ENCODE peak calls at places on chromosomes 12 and 14, in nine cellular contexts. O, N, V, E, D, Q, M, C and J are unnamed samples.

GRCh38 chr12:6700646-6701051 is at the start of gene PIANP:
- DNase-seq in D (no peak), M (peak; percentile 31), N (no peak), C (no peak), E (no peak), Q (no peak), O (no peak), V (no peak), J (no peak)

GRCh38 chr12:66152732-66153131 is 17.1 kb downstream of the TMBIM4 start:
- DNase-seq in E (no peak), V (no peak), N (no peak), C (no peak), D (no peak), O (peak; percentile 6), M (no peak), Q (no peak), J (no peak)

GRCh38 chr12:447132-447531 is 12.6 kb upstream of the B4GALNT3 start:
- DNase-seq in O (no peak), E (no peak), V (no peak), C (no peak), Q (no peak), D (no peak), M (no peak), N (no peak), J (no peak)

GRCh38 chr12:99960312-99960711 is 24.4 kb downstream of the ANKS1B start:
- DNase-seq in N (no peak), Q (no peak), C (no peak), O (no peak), V (no peak), M (peak; percentile 5), D (no peak), E (no peak), J (no peak)

GRCh38 chr12:88391556-88391955 is 188.7 kb downstream of the KITLG start:
- DNase-seq in N (no peak), D (peak; percentile 92), V (no peak), M (peak; percentile 94), E (no peak), Q (peak; percentile 26), O (peak; percentile 77), C (no peak), J (peak; percentile 30)

GRCh38 chr14:63902375-63902976 is 49.7 kb downstream of the SYNE2 start:
- DNase-seq in D (no peak), M (no peak), Q (no peak), O (no peak), N (no peak), C (no peak), V (no peak), E (no peak), J (no peak)

GRCh38 chr14:51792819-51793218 is 67.6 kb upstream of the GNG2 start:
- DNase-seq in Q (peak; percentile 73), E (no peak), V (no peak), O (peak; percentile 82), D (peak; percentile 14), M (no peak), C (no peak), N (no peak), J (no peak)

GRCh38 chr14:101704140-101704539 is 57.4 kb upstream of the PPP2R5C start:
- DNase-seq in M (no peak), C (no peak), Q (no peak), N (no peak), D (no peak), V (no peak), E (no peak), O (no peak), J (no peak)

GRCh38 chr12:98469108-98469507 is 46.3 kb upstream of the TMPO start:
- DNase-seq in O (no peak), M (no peak), D (no peak), C (no peak), Q (no peak), N (no peak), V (no peak), E (no peak), J (no peak)

GRCh38 chr12:96015672-96016071 is 19.5 kb upstream of the HAL start:
- DNase-seq in V (no peak), N (peak; percentile 22), M (peak; percentile 68), O (peak; percentile 15), D (peak; percentile 25), Q (no peak), E (no peak), C (no peak), J (no peak)

GRCh38 chr12:11854011-11854499 is 204.6 kb downstream of the ETV6 start:
- DNase-seq in E (no peak), N (no peak), V (no peak), C (no peak), O (no peak), D (no peak), Q (no peak), M (no peak), J (no peak)

GRCh38 chr14:84042992-84043391 is 1487.0 kb upstream of the FLRT2 start:
- DNase-seq in M (no peak), Q (no peak), O (no peak), C (no peak), N (no peak), V (no peak), D (no peak), E (no peak), J (no peak)

GRCh38 chr12:124715121-124715990 is 147.9 kb upstream of the NCOR2 start:
- DNase-seq in V (no peak), D (no peak), N (no peak), O (no peak), Q (no peak), E (no peak), C (no peak), M (peak; percentile 43), J (no peak)

GRCh38 chr12:93230311-93230689 is 147.4 kb upstream of the NUDT4 start:
- DNase-seq in Q (no peak), E (no peak), C (no peak), M (no peak), V (no peak), N (no peak), D (no peak), O (no peak), J (no peak)

GRCh38 chr12:53551889-53552291 is 44.6 kb upstream of the NPFF start:
- DNase-seq in E (no peak), O (no peak), Q (no peak), C (no peak), M (peak; percentile 28), V (no peak), N (no peak), D (peak; percentile 27), J (no peak)

GRCh38 chr14:91899213-91899612 is 31.9 kb upstream of the TC2N start:
- DNase-seq in V (no peak), O (no peak), C (no peak), E (no peak), D (no peak), N (no peak), M (no peak), Q (no peak), J (no peak)
- TF ChIP-seq CTCF in V (no peak), O (no peak), C (no peak), E (no peak), D (no peak), N (no peak), M (no peak), Q (no peak), J (peak; percentile 52)

GRCh38 chr14:79597561-79597960 is 613.7 kb downstream of the DIO2 start:
- DNase-seq in E (no peak), C (no peak), D (peak; percentile 59), O (no peak), V (no peak), N (no peak), M (peak; percentile 74), Q (no peak), J (no peak)

GRCh38 chr14:79601579-79601978 is 609.7 kb downstream of the DIO2 start:
- DNase-seq in E (no peak), V (no peak), C (no peak), N (no peak), D (no peak), O (no peak), Q (no peak), M (no peak), J (no peak)

GRCh38 chr14:79596531-79596930 is 614.8 kb downstream of the DIO2 start:
- DNase-seq in O (peak; percentile 61), N (no peak), E (no peak), V (no peak), C (no peak), D (peak; percentile 76), Q (peak; percentile 57), M (peak; percentile 89), J (no peak)

GRCh38 chr14:79600406-79600805 is 610.9 kb downstream of the DIO2 start:
- DNase-seq in D (no peak), C (no peak), M (no peak), V (no peak), O (no peak), N (no peak), E (no peak), Q (no peak), J (no peak)

DNA sequence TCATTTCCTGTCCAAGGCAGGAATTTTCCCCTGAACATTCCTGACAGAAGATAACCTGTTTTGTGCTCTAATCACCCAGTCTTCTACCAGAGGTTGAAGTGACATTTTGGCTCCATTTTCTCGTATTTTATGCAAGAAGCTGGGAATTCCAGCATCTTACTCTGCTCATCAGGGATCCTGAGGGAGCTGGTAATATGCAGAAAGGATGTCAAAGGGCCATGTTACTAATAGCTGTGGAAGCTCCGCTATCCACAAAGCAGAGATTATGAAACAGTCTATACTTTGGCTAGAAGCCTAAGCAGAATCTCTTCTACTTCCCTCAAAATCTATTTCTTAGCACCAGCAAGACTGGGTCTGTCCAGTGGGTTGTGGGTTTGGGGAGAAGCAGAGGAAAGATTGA is 613.0 kb downstream of the DIO2 start:
- DNase-seq in O (no peak), C (no peak), D (peak; percentile 74), N (no peak), M (peak; percentile 94), E (no peak), V (no peak), Q (peak; percentile 34), J (no peak)
- H3K4me3 ChIP-seq in O (no peak overlapping the region), C (no peak overlapping the region), D (no peak overlapping the region), N (no peak overlapping the region), M (no peak overlapping the region), E (no peak overlapping the region), V (no peak overlapping the region), Q (no peak overlapping the region), J (no peak overlapping the region)

GRCh38 chr12:122918827-122919226 is 22.9 kb upstream of the VPS37B start:
- DNase-seq in V (no peak), Q (peak; percentile 32), O (no peak), N (no peak), D (no peak), C (no peak), M (peak; percentile 16), E (no peak), J (no peak)

GRCh38 chr12:122920687-122921086 is 24.8 kb upstream of the VPS37B start:
- DNase-seq in D (no peak), O (no peak), N (no peak), M (no peak), E (no peak), C (no peak), V (no peak), Q (no peak), J (no peak)

GRCh38 chr12:122921917-122922316 is 26.0 kb upstream of the VPS37B start:
- DNase-seq in N (no peak), Q (no peak), M (no peak), V (no peak), D (no peak), C (no peak), E (no peak), O (no peak), J (no peak)

GRCh38 chr12:122917508-122918227 is 21.7 kb upstream of the VPS37B start:
- DNase-seq in M (peak; percentile 62), C (no peak), Q (no peak), D (peak; percentile 55), E (peak; percentile 52), N (peak; percentile 66), V (peak; percentile 77), O (no peak), J (peak; percentile 38)
- TF ChIP-seq CTCF in M (no peak), C (no peak), Q (no peak), D (no peak), E (no peak), N (no peak), V (no peak), O (no peak), J (no peak)

GRCh38 chr14:71651228-71651627 is 281.0 kb upstream of the RGS6 start:
- DNase-seq in V (no peak), Q (peak; percentile 72), M (peak; percentile 96), E (peak; percentile 42), N (peak; percentile 57), D (peak; percentile 92), O (peak; percentile 84), C (peak; percentile 52), J (peak; percentile 74)
- H3K4me3 ChIP-seq in V (no peak overlapping the region), Q (no peak overlapping the region), M (no peak overlapping the region), E (no peak overlapping the region), N (no peak overlapping the region), D (no peak overlapping the region), O (no peak overlapping the region), C (no peak overlapping the region), J (no peak overlapping the region)